ENCODE peak calls at places on chromosome 10, in nine cellular contexts. One of them, this sample, is unnamed.

GRCh38 chr10:85849315-85849714 is 517.3 kb downstream of the GRID1 start:
- DNase-seq in NCI-H2029: no peak
- DNase-seq in NCI-H748 treated with DMSO at 0.1 percent for 48 hours: no peak
- DNase-seq in central memory CD4-positive, alpha-beta T cell: no peak
- DNase-seq in T1000: no peak
- DNase-seq in left lung: no peak
- DNase-seq in astrocyte of the spinal cord: no peak
- DNase-seq in cardiac fibroblast: no peak
- DNase-seq in stimulated activated CD4-positive, alpha-beta T cell treated with anti-CD3 and anti-CD28 coated beads, Interleukin-12 subunit alpha, Interleukin-12 subunit beta, amount 100 ng/mL, for 24 hours: no peak
- DNase-seq in this sample: no peak

GRCh38 chr10:101050206-101051069 is 11.4 kb upstream of the KAZALD1 start:
- DNase-seq in astrocyte of the spinal cord: peak
- DNase-seq in left lung: peak
- DNase-seq in NCI-H748 treated with DMSO at 0.1 percent for 48 hours: peak
- DNase-seq in NCI-H2029: no peak
- DNase-seq in T1000: no peak
- DNase-seq in cardiac fibroblast: peak
- DNase-seq in central memory CD4-positive, alpha-beta T cell: peak
- DNase-seq in stimulated activated CD4-positive, alpha-beta T cell treated with anti-CD3 and anti-CD28 coated beads, Interleukin-12 subunit alpha, Interleukin-12 subunit beta, amount 100 ng/mL, for 24 hours: peak
- DNase-seq in this sample: no peak

GRCh38 chr10:47396311-47396717 is 12.2 kb upstream of the ZNF488 start:
- DNase-seq in central memory CD4-positive, alpha-beta T cell: no peak
- DNase-seq in NCI-H748 treated with DMSO at 0.1 percent for 48 hours: no peak
- DNase-seq in NCI-H2029: no peak
- DNase-seq in cardiac fibroblast: peak
- DNase-seq in left lung: no peak
- DNase-seq in T1000: peak
- DNase-seq in stimulated activated CD4-positive, alpha-beta T cell treated with anti-CD3 and anti-CD28 coated beads, Interleukin-12 subunit alpha, Interleukin-12 subunit beta, amount 100 ng/mL, for 24 hours: no peak
- DNase-seq in astrocyte of the spinal cord: no peak
- DNase-seq in this sample: no peak

GRCh38 chr10:3972460-3973366 is 187.7 kb upstream of the KLF6 start:
- DNase-seq in NCI-H2029: no peak
- DNase-seq in left lung: no peak
- DNase-seq in stimulated activated CD4-positive, alpha-beta T cell treated with anti-CD3 and anti-CD28 coated beads, Interleukin-12 subunit alpha, Interleukin-12 subunit beta, amount 100 ng/mL, for 24 hours: no peak
- DNase-seq in NCI-H748 treated with DMSO at 0.1 percent for 48 hours: no peak
- DNase-seq in central memory CD4-positive, alpha-beta T cell: peak
- DNase-seq in astrocyte of the spinal cord: peak
- DNase-seq in T1000: no peak
- DNase-seq in cardiac fibroblast: no peak
- DNase-seq in this sample: no peak

GRCh38 chr10:28839600-28840007 is 162.3 kb downstream of the BAMBI start:
- DNase-seq in NCI-H2029: peak
- DNase-seq in left lung: no peak
- DNase-seq in stimulated activated CD4-positive, alpha-beta T cell treated with anti-CD3 and anti-CD28 coated beads, Interleukin-12 subunit alpha, Interleukin-12 subunit beta, amount 100 ng/mL, for 24 hours: no peak
- DNase-seq in NCI-H748 treated with DMSO at 0.1 percent for 48 hours: peak
- DNase-seq in astrocyte of the spinal cord: peak
- DNase-seq in T1000: peak
- DNase-seq in central memory CD4-positive, alpha-beta T cell: no peak
- DNase-seq in cardiac fibroblast: peak
- DNase-seq in this sample: no peak

GRCh38 chr10:50469288-50469687 is 154.5 kb downstream of the SGMS1 start:
- DNase-seq in NCI-H748 treated with DMSO at 0.1 percent for 48 hours: no peak
- DNase-seq in NCI-H2029: no peak
- DNase-seq in stimulated activated CD4-positive, alpha-beta T cell treated with anti-CD3 and anti-CD28 coated beads, Interleukin-12 subunit alpha, Interleukin-12 subunit beta, amount 100 ng/mL, for 24 hours: no peak
- DNase-seq in central memory CD4-positive, alpha-beta T cell: no peak
- DNase-seq in cardiac fibroblast: peak
- DNase-seq in astrocyte of the spinal cord: peak
- DNase-seq in left lung: no peak
- DNase-seq in T1000: no peak
- DNase-seq in this sample: no peak

GRCh38 chr10:48456361-48456804 is 148.5 kb downstream of the ARHGAP22 start:
- DNase-seq in left lung: peak
- DNase-seq in central memory CD4-positive, alpha-beta T cell: no peak
- DNase-seq in cardiac fibroblast: no peak
- DNase-seq in NCI-H748 treated with DMSO at 0.1 percent for 48 hours: no peak
- DNase-seq in T1000: no peak
- DNase-seq in NCI-H2029: no peak
- DNase-seq in stimulated activated CD4-positive, alpha-beta T cell treated with anti-CD3 and anti-CD28 coated beads, Interleukin-12 subunit alpha, Interleukin-12 subunit beta, amount 100 ng/mL, for 24 hours: no peak
- DNase-seq in astrocyte of the spinal cord: no peak
- DNase-seq in this sample: no peak

GRCh38 chr10:70052462-70053211 is at the start of gene MACROH2A2:
- DNase-seq in NCI-H748 treated with DMSO at 0.1 percent for 48 hours: peak
- DNase-seq in left lung: peak
- DNase-seq in central memory CD4-positive, alpha-beta T cell: no peak
- DNase-seq in NCI-H2029: no peak
- DNase-seq in stimulated activated CD4-positive, alpha-beta T cell treated with anti-CD3 and anti-CD28 coated beads, Interleukin-12 subunit alpha, Interleukin-12 subunit beta, amount 100 ng/mL, for 24 hours: no peak
- DNase-seq in astrocyte of the spinal cord: peak
- DNase-seq in T1000: no peak
- DNase-seq in cardiac fibroblast: peak
- DNase-seq in this sample: no peak

GRCh38 chr10:38093816-38094157 is 350 bp upstream of the ZNF37A start:
- DNase-seq in NCI-H2029: no peak
- DNase-seq in central memory CD4-positive, alpha-beta T cell: no peak
- DNase-seq in NCI-H748 treated with DMSO at 0.1 percent for 48 hours: no peak
- DNase-seq in cardiac fibroblast: no peak
- DNase-seq in astrocyte of the spinal cord: no peak
- DNase-seq in left lung: no peak
- DNase-seq in T1000: no peak
- DNase-seq in stimulated activated CD4-positive, alpha-beta T cell treated with anti-CD3 and anti-CD28 coated beads, Interleukin-12 subunit alpha, Interleukin-12 subunit beta, amount 100 ng/mL, for 24 hours: no peak
- DNase-seq in this sample: no peak

GRCh38 chr10:32333849-32334248 is 13.1 kb downstream of the EPC1 start:
- DNase-seq in stimulated activated CD4-positive, alpha-beta T cell treated with anti-CD3 and anti-CD28 coated beads, Interleukin-12 subunit alpha, Interleukin-12 subunit beta, amount 100 ng/mL, for 24 hours: no peak
- DNase-seq in central memory CD4-positive, alpha-beta T cell: no peak
- DNase-seq in NCI-H748 treated with DMSO at 0.1 percent for 48 hours: no peak
- DNase-seq in astrocyte of the spinal cord: no peak
- DNase-seq in cardiac fibroblast: no peak
- DNase-seq in NCI-H2029: no peak
- DNase-seq in T1000: no peak
- DNase-seq in left lung: no peak
- DNase-seq in this sample: no peak

GRCh38 chr10:71796749-71797405 is 23.6 kb upstream of the VSIR start:
- DNase-seq in T1000: no peak
- DNase-seq in astrocyte of the spinal cord: no peak
- DNase-seq in cardiac fibroblast: no peak
- DNase-seq in stimulated activated CD4-positive, alpha-beta T cell treated with anti-CD3 and anti-CD28 coated beads, Interleukin-12 subunit alpha, Interleukin-12 subunit beta, amount 100 ng/mL, for 24 hours: no peak
- DNase-seq in NCI-H748 treated with DMSO at 0.1 percent for 48 hours: no peak
- DNase-seq in central memory CD4-positive, alpha-beta T cell: no peak
- DNase-seq in NCI-H2029: no peak
- DNase-seq in left lung: no peak
- DNase-seq in this sample: no peak

GRCh38 chr10:132231656-132232552 is 45.2 kb downstream of the DPYSL4 start:
- DNase-seq in NCI-H2029: no peak
- DNase-seq in stimulated activated CD4-positive, alpha-beta T cell treated with anti-CD3 and anti-CD28 coated beads, Interleukin-12 subunit alpha, Interleukin-12 subunit beta, amount 100 ng/mL, for 24 hours: no peak
- DNase-seq in cardiac fibroblast: no peak
- DNase-seq in central memory CD4-positive, alpha-beta T cell: peak
- DNase-seq in NCI-H748 treated with DMSO at 0.1 percent for 48 hours: peak
- DNase-seq in astrocyte of the spinal cord: no peak
- DNase-seq in T1000: no peak
- DNase-seq in left lung: peak
- DNase-seq in this sample: no peak

GRCh38 chr10:14499610-14499904 is 168.8 kb upstream of the FRMD4A start:
- DNase-seq in NCI-H2029: no peak
- DNase-seq in left lung: no peak
- DNase-seq in stimulated activated CD4-positive, alpha-beta T cell treated with anti-CD3 and anti-CD28 coated beads, Interleukin-12 subunit alpha, Interleukin-12 subunit beta, amount 100 ng/mL, for 24 hours: no peak
- DNase-seq in central memory CD4-positive, alpha-beta T cell: no peak
- DNase-seq in astrocyte of the spinal cord: no peak
- DNase-seq in NCI-H748 treated with DMSO at 0.1 percent for 48 hours: no peak
- DNase-seq in T1000: no peak
- DNase-seq in cardiac fibroblast: no peak
- DNase-seq in this sample: no peak

GRCh38 chr10:30893208-30893607 is 138.5 kb downstream of the ZNF438 start:
- DNase-seq in central memory CD4-positive, alpha-beta T cell: no peak
- DNase-seq in left lung: no peak
- DNase-seq in cardiac fibroblast: peak
- DNase-seq in stimulated activated CD4-positive, alpha-beta T cell treated with anti-CD3 and anti-CD28 coated beads, Interleukin-12 subunit alpha, Interleukin-12 subunit beta, amount 100 ng/mL, for 24 hours: no peak
- DNase-seq in astrocyte of the spinal cord: no peak
- DNase-seq in T1000: no peak
- DNase-seq in NCI-H2029: no peak
- DNase-seq in NCI-H748 treated with DMSO at 0.1 percent for 48 hours: no peak
- DNase-seq in this sample: no peak

GRCh38 chr10:97466755-97467154 is 20.8 kb downstream of the ZDHHC16 start:
- DNase-seq in astrocyte of the spinal cord: no peak
- DNase-seq in NCI-H748 treated with DMSO at 0.1 percent for 48 hours: no peak
- DNase-seq in T1000: no peak
- DNase-seq in stimulated activated CD4-positive, alpha-beta T cell treated with anti-CD3 and anti-CD28 coated beads, Interleukin-12 subunit alpha, Interleukin-12 subunit beta, amount 100 ng/mL, for 24 hours: no peak
- DNase-seq in cardiac fibroblast: peak
- DNase-seq in central memory CD4-positive, alpha-beta T cell: no peak
- DNase-seq in NCI-H2029: no peak
- DNase-seq in left lung: no peak
- DNase-seq in this sample: no peak

GRCh38 chr10:69624245-69624786 is 5.7 kb upstream of the FAM241B start:
- DNase-seq in T1000: no peak
- DNase-seq in central memory CD4-positive, alpha-beta T cell: peak
- DNase-seq in astrocyte of the spinal cord: no peak
- DNase-seq in stimulated activated CD4-positive, alpha-beta T cell treated with anti-CD3 and anti-CD28 coated beads, Interleukin-12 subunit alpha, Interleukin-12 subunit beta, amount 100 ng/mL, for 24 hours: no peak
- DNase-seq in NCI-H748 treated with DMSO at 0.1 percent for 48 hours: no peak
- DNase-seq in cardiac fibroblast: no peak
- DNase-seq in NCI-H2029: no peak
- DNase-seq in left lung: no peak
- DNase-seq in this sample: no peak

GRCh38 chr10:82811621-82812020 is 936.6 kb downstream of the NRG3 start:
- DNase-seq in left lung: no peak
- DNase-seq in central memory CD4-positive, alpha-beta T cell: no peak
- DNase-seq in T1000: no peak
- DNase-seq in NCI-H748 treated with DMSO at 0.1 percent for 48 hours: no peak
- DNase-seq in cardiac fibroblast: peak
- DNase-seq in stimulated activated CD4-positive, alpha-beta T cell treated with anti-CD3 and anti-CD28 coated beads, Interleukin-12 subunit alpha, Interleukin-12 subunit beta, amount 100 ng/mL, for 24 hours: no peak
- DNase-seq in astrocyte of the spinal cord: no peak
- DNase-seq in NCI-H2029: no peak
- DNase-seq in this sample: no peak

GRCh38 chr10:30007406-30007805 is 52.0 kb downstream of the JCAD start:
- DNase-seq in central memory CD4-positive, alpha-beta T cell: no peak
- DNase-seq in cardiac fibroblast: no peak
- DNase-seq in astrocyte of the spinal cord: no peak
- DNase-seq in NCI-H2029: no peak
- DNase-seq in NCI-H748 treated with DMSO at 0.1 percent for 48 hours: no peak
- DNase-seq in left lung: no peak
- DNase-seq in T1000: no peak
- DNase-seq in stimulated activated CD4-positive, alpha-beta T cell treated with anti-CD3 and anti-CD28 coated beads, Interleukin-12 subunit alpha, Interleukin-12 subunit beta, amount 100 ng/mL, for 24 hours: no peak
- DNase-seq in this sample: no peak

GRCh38 chr10:51821045-51821444 is 121.7 kb upstream of the CSTF2T start:
- DNase-seq in NCI-H2029: no peak
- DNase-seq in left lung: no peak
- DNase-seq in stimulated activated CD4-positive, alpha-beta T cell treated with anti-CD3 and anti-CD28 coated beads, Interleukin-12 subunit alpha, Interleukin-12 subunit beta, amount 100 ng/mL, for 24 hours: no peak
- DNase-seq in central memory CD4-positive, alpha-beta T cell: no peak
- DNase-seq in NCI-H748 treated with DMSO at 0.1 percent for 48 hours: no peak
- DNase-seq in astrocyte of the spinal cord: no peak
- DNase-seq in cardiac fibroblast: no peak
- DNase-seq in T1000: no peak
- DNase-seq in this sample: no peak

GRCh38 chr10:101896466-101896865 is 52.9 kb upstream of the KCNIP2 start:
- DNase-seq in cardiac fibroblast: no peak
- DNase-seq in T1000: no peak
- DNase-seq in stimulated activated CD4-positive, alpha-beta T cell treated with anti-CD3 and anti-CD28 coated beads, Interleukin-12 subunit alpha, Interleukin-12 subunit beta, amount 100 ng/mL, for 24 hours: no peak
- DNase-seq in NCI-H2029: no peak
- DNase-seq in astrocyte of the spinal cord: peak
- DNase-seq in left lung: no peak
- DNase-seq in central memory CD4-positive, alpha-beta T cell: no peak
- DNase-seq in NCI-H748 treated with DMSO at 0.1 percent for 48 hours: no peak
- DNase-seq in this sample: no peak

GRCh38 chr10:45091968-45092367 is 91.2 kb downstream of the ZNF22 start:
- DNase-seq in left lung: no peak
- DNase-seq in T1000: no peak
- DNase-seq in NCI-H748 treated with DMSO at 0.1 percent for 48 hours: no peak
- DNase-seq in stimulated activated CD4-positive, alpha-beta T cell treated with anti-CD3 and anti-CD28 coated beads, Interleukin-12 subunit alpha, Interleukin-12 subunit beta, amount 100 ng/mL, for 24 hours: no peak
- DNase-seq in cardiac fibroblast: no peak
- DNase-seq in NCI-H2029: no peak
- DNase-seq in astrocyte of the spinal cord: no peak
- DNase-seq in central memory CD4-positive, alpha-beta T cell: no peak
- DNase-seq in this sample: no peak

GRCh38 chr10:119161680-119162079 is 3.8 kb downstream of the SFXN4 start:
- DNase-seq in cardiac fibroblast: peak
- DNase-seq in T1000: no peak
- DNase-seq in astrocyte of the spinal cord: peak
- DNase-seq in NCI-H748 treated with DMSO at 0.1 percent for 48 hours: no peak
- DNase-seq in stimulated activated CD4-positive, alpha-beta T cell treated with anti-CD3 and anti-CD28 coated beads, Interleukin-12 subunit alpha, Interleukin-12 subunit beta, amount 100 ng/mL, for 24 hours: no peak
- DNase-seq in left lung: no peak
- DNase-seq in NCI-H2029: no peak
- DNase-seq in central memory CD4-positive, alpha-beta T cell: no peak
- DNase-seq in this sample: no peak

GRCh38 chr10:127921075-127921750 is 14.3 kb downstream of the PTPRE start:
- DNase-seq in cardiac fibroblast: no peak
- DNase-seq in astrocyte of the spinal cord: no peak
- DNase-seq in central memory CD4-positive, alpha-beta T cell: no peak
- DNase-seq in stimulated activated CD4-positive, alpha-beta T cell treated with anti-CD3 and anti-CD28 coated beads, Interleukin-12 subunit alpha, Interleukin-12 subunit beta, amount 100 ng/mL, for 24 hours: no peak
- DNase-seq in left lung: no peak
- DNase-seq in NCI-H2029: no peak
- DNase-seq in T1000: no peak
- DNase-seq in NCI-H748 treated with DMSO at 0.1 percent for 48 hours: no peak
- DNase-seq in this sample: no peak

GRCh38 chr10:13751191-13751764 is 164.5 kb downstream of the PRPF18 start:
- DNase-seq in cardiac fibroblast: no peak
- DNase-seq in astrocyte of the spinal cord: no peak
- DNase-seq in stimulated activated CD4-positive, alpha-beta T cell treated with anti-CD3 and anti-CD28 coated beads, Interleukin-12 subunit alpha, Interleukin-12 subunit beta, amount 100 ng/mL, for 24 hours: no peak
- DNase-seq in NCI-H2029: no peak
- DNase-seq in central memory CD4-positive, alpha-beta T cell: no peak
- DNase-seq in NCI-H748 treated with DMSO at 0.1 percent for 48 hours: no peak
- DNase-seq in T1000: no peak
- DNase-seq in left lung: no peak
- DNase-seq in this sample: no peak

GRCh38 chr10:42864575-42864974 is 82.0 kb downstream of the BMS1 start:
- DNase-seq in astrocyte of the spinal cord: no peak
- DNase-seq in stimulated activated CD4-positive, alpha-beta T cell treated with anti-CD3 and anti-CD28 coated beads, Interleukin-12 subunit alpha, Interleukin-12 subunit beta, amount 100 ng/mL, for 24 hours: no peak
- DNase-seq in central memory CD4-positive, alpha-beta T cell: no peak
- DNase-seq in NCI-H2029: no peak
- DNase-seq in T1000: no peak
- DNase-seq in cardiac fibroblast: peak
- DNase-seq in left lung: no peak
- DNase-seq in NCI-H748 treated with DMSO at 0.1 percent for 48 hours: no peak
- DNase-seq in this sample: no peak

GRCh38 chr10:128156999-128157755 is 31.0 kb upstream of the MKI67 start:
- DNase-seq in left lung: no peak
- DNase-seq in NCI-H2029: no peak
- DNase-seq in NCI-H748 treated with DMSO at 0.1 percent for 48 hours: no peak
- DNase-seq in stimulated activated CD4-positive, alpha-beta T cell treated with anti-CD3 and anti-CD28 coated beads, Interleukin-12 subunit alpha, Interleukin-12 subunit beta, amount 100 ng/mL, for 24 hours: no peak
- DNase-seq in astrocyte of the spinal cord: no peak
- DNase-seq in central memory CD4-positive, alpha-beta T cell: no peak
- DNase-seq in cardiac fibroblast: no peak
- DNase-seq in T1000: no peak
- DNase-seq in this sample: no peak

GRCh38 chr10:123996302-123996701 is 97.1 kb downstream of the CHST15 start:
- DNase-seq in T1000: no peak
- DNase-seq in astrocyte of the spinal cord: no peak
- DNase-seq in cardiac fibroblast: no peak
- DNase-seq in left lung: no peak
- DNase-seq in stimulated activated CD4-positive, alpha-beta T cell treated with anti-CD3 and anti-CD28 coated beads, Interleukin-12 subunit alpha, Interleukin-12 subunit beta, amount 100 ng/mL, for 24 hours: no peak
- DNase-seq in NCI-H2029: no peak
- DNase-seq in central memory CD4-positive, alpha-beta T cell: no peak
- DNase-seq in NCI-H748 treated with DMSO at 0.1 percent for 48 hours: no peak
- DNase-seq in this sample: no peak

GRCh38 chr10:114332301-114332797 is 72.0 kb downstream of the AFAP1L2 start:
- DNase-seq in astrocyte of the spinal cord: no peak
- DNase-seq in NCI-H748 treated with DMSO at 0.1 percent for 48 hours: no peak
- DNase-seq in left lung: no peak
- DNase-seq in stimulated activated CD4-positive, alpha-beta T cell treated with anti-CD3 and anti-CD28 coated beads, Interleukin-12 subunit alpha, Interleukin-12 subunit beta, amount 100 ng/mL, for 24 hours: no peak
- DNase-seq in cardiac fibroblast: no peak
- DNase-seq in NCI-H2029: no peak
- DNase-seq in central memory CD4-positive, alpha-beta T cell: no peak
- DNase-seq in T1000: no peak
- DNase-seq in this sample: no peak

GRCh38 chr10:30639946-30640786 is 10.6 kb upstream of the LYZL2 start:
- DNase-seq in left lung: no peak
- DNase-seq in NCI-H2029: no peak
- DNase-seq in NCI-H748 treated with DMSO at 0.1 percent for 48 hours: peak
- DNase-seq in central memory CD4-positive, alpha-beta T cell: peak
- DNase-seq in T1000: no peak
- DNase-seq in stimulated activated CD4-positive, alpha-beta T cell treated with anti-CD3 and anti-CD28 coated beads, Interleukin-12 subunit alpha, Interleukin-12 subunit beta, amount 100 ng/mL, for 24 hours: no peak
- DNase-seq in cardiac fibroblast: peak
- DNase-seq in astrocyte of the spinal cord: peak
- DNase-seq in this sample: peak

GRCh38 chr10:25831138-25831537 is 102.9 kb upstream of the MYO3A start:
- DNase-seq in left lung: no peak
- DNase-seq in astrocyte of the spinal cord: no peak
- DNase-seq in NCI-H748 treated with DMSO at 0.1 percent for 48 hours: no peak
- DNase-seq in central memory CD4-positive, alpha-beta T cell: no peak
- DNase-seq in cardiac fibroblast: no peak
- DNase-seq in stimulated activated CD4-positive, alpha-beta T cell treated with anti-CD3 and anti-CD28 coated beads, Interleukin-12 subunit alpha, Interleukin-12 subunit beta, amount 100 ng/mL, for 24 hours: no peak
- DNase-seq in T1000: no peak
- DNase-seq in NCI-H2029: no peak
- DNase-seq in this sample: no peak

GRCh38 chr10:69800109-69800508 is 1.6 kb upstream of the COL13A1 start:
- DNase-seq in NCI-H2029: no peak
- DNase-seq in NCI-H748 treated with DMSO at 0.1 percent for 48 hours: no peak
- DNase-seq in cardiac fibroblast: peak
- DNase-seq in left lung: no peak
- DNase-seq in central memory CD4-positive, alpha-beta T cell: no peak
- DNase-seq in astrocyte of the spinal cord: peak
- DNase-seq in stimulated activated CD4-positive, alpha-beta T cell treated with anti-CD3 and anti-CD28 coated beads, Interleukin-12 subunit alpha, Interleukin-12 subunit beta, amount 100 ng/mL, for 24 hours: no peak
- DNase-seq in T1000: peak
- DNase-seq in this sample: no peak